ENCODE peak calls at places on chromosomes 16 and 17, in five cellular contexts. N, I, H, J and D are unnamed samples.

GRCh38 chr17:58367462-58367861 is 15.5 kb upstream of the SUPT4H1 start:
- DNase-seq in N (no peak), I (no peak), H (no peak), J (no peak), D (no peak)

GRCh38 chr17:3527468-3527867 is 30.1 kb downstream of the TRPV3 start:
- DNase-seq in N (no peak), I (no peak), H (no peak), J (no peak), D (no peak)

GRCh38 chr17:36918260-36918691 is 19.0 kb upstream of the LHX1 start:
- DNase-seq in N (peak), I (no peak), H (peak), J (no peak), D (peak)

GRCh38 chr17:67554634-67555033 is 163.1 kb upstream of the NOL11 start:
- DNase-seq in N (no peak), I (no peak), H (no peak), J (no peak), D (no peak)

GRCh38 chr16:83924686-83925085 is 25.8 kb downstream of the MLYCD start:
- DNase-seq in N (no peak), I (no peak), H (no peak), J (no peak), D (no peak)

GRCh38 chr17:51507444-51507843 is 247.1 kb downstream of the UTP18 start:
- DNase-seq in N (no peak), I (no peak), H (no peak), J (no peak), D (peak)

GRCh38 chr16:48138543-48138942 is 17.2 kb downstream of the ABCC12 start:
- DNase-seq in N (no peak), I (no peak), H (no peak), J (no peak), D (no peak)

GRCh38 chr16:84462296-84463210 is 41.9 kb downstream of the MEAK7 start:
- DNase-seq in N (no peak), I (no peak), H (no peak), J (no peak), D (no peak)

GRCh38 chr17:16975266-16975651 is 3.3 kb upstream of the TNFRSF13B start:
- DNase-seq in N (no peak), I (no peak), H (no peak), J (no peak), D (no peak)

GRCh38 chr17:4949321-4950074 is 1.2 kb upstream of the PFN1 start:
- DNase-seq in N (peak), I (peak), H (peak), J (peak), D (peak)

GRCh38 chr16:54636221-54636793 is 294.4 kb upstream of the IRX5 start:
- DNase-seq in N (no peak), I (no peak), H (no peak), J (no peak), D (no peak)

GRCh38 chr16:87816507-87817100 is 50.8 kb upstream of the KLHDC4 start:
- DNase-seq in N (no peak), I (no peak), H (no peak), J (no peak), D (no peak)